ENCODE peak calls at places on chromosomes 12 and 14, in eight cellular contexts. E is COR-L47; M is stimulated activated CD4-positive, alpha-beta T cell treated with anti-CD3 and anti-CD28 coated beads, Interleukin-1b, Interleukin-23, amount 100 ng/mL, for 4 hours; Y is heart left ventricle; D is EL; I is amniotic stem cell; S is neuronal stem cell; O is SK-N-DZ. G is an unnamed sample.

GRCh38 chr12:15540025-15540424 is 217.7 kb downstream of the PTPRO start:
- DNase-seq in E (no peak), M (no peak), Y (no peak), D (peak; percentile 9), I (no peak), S (no peak), O (no peak), G (peak; percentile 30)

GRCh38 chr14:52400846-52401245 is 86.7 kb downstream of the PTGER2 start:
- DNase-seq in E (no peak), M (no peak), Y (no peak), D (no peak), I (no peak), S (no peak), O (no peak), G (no peak)

GRCh38 chr12:71873821-71874220 is 34.3 kb downstream of the TBC1D15 start:
- DNase-seq in E (no peak), M (no peak), Y (no peak), D (no peak), I (no peak), S (no peak), O (no peak), G (no peak)

GRCh38 chr12:123494124-123494843 is 36.3 kb downstream of the SNRNP35 start:
- DNase-seq in E (no peak), M (no peak), Y (peak; percentile 54), D (no peak), I (no peak), S (no peak), O (no peak), G (no peak)

GRCh38 chr14:94099006-94099405 is 11.5 kb upstream of the IFI27 start:
- DNase-seq in E (no peak), M (no peak), Y (no peak), D (no peak), I (no peak), S (no peak), O (no peak), G (no peak)

GRCh38 chr12:102543494-102543893 is 63.1 kb upstream of the IGF1 start:
- DNase-seq in E (no peak), M (no peak), Y (no peak), D (peak; percentile 39), I (no peak), S (no peak), O (no peak), G (no peak)

GRCh38 chr14:94681300-94682060 is 69.3 kb downstream of the SERPINA3 start:
- DNase-seq in E (no peak), M (no peak), Y (no peak), D (peak; percentile 62), I (peak; percentile 3), S (no peak), O (no peak), G (peak; percentile 20)

GRCh38 chr12:110197003-110197402 is 72.8 kb downstream of the IFT81 start:
- DNase-seq in E (no peak), M (no peak), Y (no peak), D (no peak), I (no peak), S (no peak), O (no peak), G (no peak)

GRCh38 chr12:96210376-96211055 is 16.3 kb downstream of the ELK3 start:
- DNase-seq in E (no peak), M (peak; percentile 41), Y (no peak), D (no peak), I (no peak), S (no peak), O (no peak), G (no peak)

GRCh38 chr12:12327802-12328201 is 22.2 kb downstream of the MANSC1 start:
- DNase-seq in E (peak; percentile 34), M (peak; percentile 11), Y (no peak), D (peak; percentile 67), I (peak; percentile 52), S (no peak), O (peak; percentile 79), G (peak; percentile 74)

GRCh38 chr14:49999216-49999761 is 106.4 kb downstream of the ARF6 start:
- DNase-seq in E (no peak), M (no peak), Y (peak; percentile 88), D (peak; percentile 92), I (peak; percentile 59), S (no peak), O (peak; percentile 66), G (peak; percentile 92)

GRCh38 chr12:88703790-88704189 is 123.5 kb upstream of the KITLG start:
- DNase-seq in E (no peak), M (no peak), Y (no peak), D (peak; percentile 70), I (no peak), S (no peak), O (no peak), G (no peak)

GRCh38 chr12:14240873-14241220 is 124.6 kb upstream of the ATF7IP start:
- DNase-seq in E (no peak), M (no peak), Y (no peak), D (no peak), I (no peak), S (no peak), O (peak; percentile 61), G (no peak)

GRCh38 chr14:103246089-103246488 is 87.9 kb upstream of the EIF5 start:
- DNase-seq in E (no peak), M (no peak), Y (no peak), D (no peak), I (no peak), S (no peak), O (no peak), G (no peak)

GRCh38 chr12:52604859-52605258 is 3.6 kb upstream of the KRT72 start:
- DNase-seq in E (no peak), M (no peak), Y (no peak), D (no peak), I (no peak), S (no peak), O (no peak), G (no peak)

GRCh38 chr12:13099910-13100609 is 3.4 kb downstream of the GSG1 start:
- DNase-seq in E (no peak), M (no peak), Y (no peak), D (no peak), I (no peak), S (no peak), O (no peak), G (no peak)

GRCh38 chr12:108855284-108856169 is 1.9 kb downstream of the SSH1 start:
- DNase-seq in E (no peak), M (no peak), Y (no peak), D (peak; percentile 28), I (no peak), S (no peak), O (peak; percentile 17), G (no peak)

GRCh38 chr12:69435644-69436043 is 34.5 kb upstream of the FRS2 start:
- DNase-seq in E (no peak), M (no peak), Y (no peak), D (no peak), I (no peak), S (no peak), O (no peak), G (no peak)

GRCh38 chr12:10959777-10960176 is 20.7 kb upstream of the TAS2R14 start:
- DNase-seq in E (no peak), M (no peak), Y (no peak), D (no peak), I (no peak), S (no peak), O (no peak), G (no peak)

GRCh38 chr12:77003244-77003643 is 62.1 kb downstream of the E2F7 start:
- DNase-seq in E (no peak), M (no peak), Y (no peak), D (no peak), I (no peak), S (no peak), O (no peak), G (no peak)

GRCh38 chr14:104882325-104882973 is 17.4 kb downstream of the CEP170B start:
- DNase-seq in E (peak; percentile 73), M (no peak), Y (peak; percentile 26), D (no peak), I (no peak), S (no peak), O (peak; percentile 11), G (no peak)

GRCh38 chr12:57614178-57614947 is 3.1 kb downstream of the ARHGEF25 start:
- DNase-seq in E (peak; percentile 17), M (no peak), Y (no peak), D (peak; percentile 44), I (no peak), S (no peak), O (no peak), G (peak; percentile 27)

GRCh38 chr14:71534506-71534905 is 397.7 kb upstream of the RGS6 start:
- DNase-seq in E (no peak), M (no peak), Y (no peak), D (no peak), I (no peak), S (no peak), O (no peak), G (no peak)

GRCh38 chr12:23949212-23950010 is at the start of gene SOX5:
- DNase-seq in E (no peak), M (no peak), Y (peak; percentile 46), D (no peak), I (no peak), S (peak; percentile 73), O (peak; percentile 90), G (no peak)

GRCh38 chr12:13428538-13429265 is 232.2 kb downstream of the EMP1 start:
- DNase-seq in E (peak; percentile 1), M (no peak), Y (no peak), D (peak; percentile 8), I (no peak), S (no peak), O (no peak), G (no peak)

GRCh38 chr14:93926873-93927571 is at the start of gene FAM181A:
- DNase-seq in E (no peak), M (no peak), Y (no peak), D (no peak), I (no peak), S (peak; percentile 44), O (no peak), G (no peak)

GRCh38 chr14:101736071-101736470 is 25.4 kb upstream of the PPP2R5C start:
- DNase-seq in E (no peak), M (no peak), Y (no peak), D (no peak), I (no peak), S (no peak), O (no peak), G (no peak)

GRCh38 chr12:93778306-93778705 is 101.1 kb downstream of the CRADD start:
- DNase-seq in E (no peak), M (no peak), Y (peak; percentile 66), D (peak; percentile 85), I (peak; percentile 85), S (no peak), O (no peak), G (peak; percentile 82)

GRCh38 chr12:62215506-62215905 is 44.7 kb upstream of the USP15 start:
- DNase-seq in E (no peak), M (no peak), Y (no peak), D (no peak), I (no peak), S (no peak), O (no peak), G (no peak)

GRCh38 chr12:101935769-101936741 is 58.7 kb downstream of the DRAM1 start:
- DNase-seq in E (no peak), M (no peak), Y (peak; percentile 76), D (peak; percentile 92), I (peak; percentile 75), S (no peak), O (peak; percentile 25), G (peak; percentile 91)

GRCh38 chr12:749871-750270 is 2.5 kb upstream of the WNK1 start:
- DNase-seq in E (no peak), M (no peak), Y (no peak), D (no peak), I (no peak), S (no peak), O (no peak), G (no peak)

GRCh38 chr14:40413146-40413545 is 980.9 kb upstream of the FBXO33 start:
- DNase-seq in E (no peak), M (no peak), Y (no peak), D (no peak), I (no peak), S (no peak), O (no peak), G (no peak)

GRCh38 chr12:120669055-120669828 is 17.7 kb upstream of the MLEC start:
- DNase-seq in E (no peak), M (no peak), Y (no peak), D (peak; percentile 21), I (no peak), S (no peak), O (peak; percentile 43), G (peak; percentile 80)

GRCh38 chr12:112115259-112116045 is 6.9 kb upstream of the NAA25 start:
- DNase-seq in E (no peak), M (no peak), Y (no peak), D (no peak), I (no peak), S (no peak), O (no peak), G (no peak)

G was measured in foreskin fibroblast.